ENCODE peak calls at places on chromosomes 2 and 18, in four cellular contexts. V, R, P and T are unnamed samples.

GRCh38 chr2:197969391-197969893 is 165.0 kb downstream of the PLCL1 start:
- DNase-seq in V (no peak), R (no peak), P (no peak), T (no peak)

GRCh38 chr18:10230072-10230471 is 224.4 kb upstream of the APCDD1 start:
- DNase-seq in V (no peak), R (no peak), P (peak; percentile 40), T (no peak)

GRCh38 chr2:130814931-130815680 is 21.6 kb upstream of the ARHGEF4 start:
- DNase-seq in V (no peak), R (no peak), P (no peak), T (no peak)

GRCh38 chr18:49839012-49839411 is 25.7 kb upstream of the ACAA2 start:
- DNase-seq in V (no peak), R (no peak), P (peak; percentile 39), T (no peak)

GRCh38 chr2:9341351-9341887 is 81.9 kb downstream of the ITGB1BP1 start:
- DNase-seq in V (no peak), R (no peak), P (no peak), T (no peak)

GRCh38 chr2:71941731-71942575 is 205.7 kb downstream of the CYP26B1 start:
- DNase-seq in V (no peak), R (no peak), P (no peak), T (no peak)

GRCh38 chr2:238868616-238869292 is 20.9 kb downstream of the TWIST2 start:
- DNase-seq in V (no peak), R (peak; percentile 65), P (peak; percentile 90), T (peak; percentile 90)

GRCh38 chr18:5895300-5895885 is at the start of gene TMEM200C:
- DNase-seq in V (no peak), R (no peak), P (no peak), T (peak; percentile 88)

GRCh38 chr2:22215517-22215916 is 1091.7 kb downstream of the TDRD15 start:
- DNase-seq in V (no peak), R (no peak), P (no peak), T (no peak)

GRCh38 chr2:157497603-157498314 is 53.9 kb upstream of the CYTIP start:
- DNase-seq in V (no peak), R (no peak), P (peak; percentile 32), T (no peak)

GRCh38 chr2:1611886-1612285 is 132.4 kb downstream of the PXDN start:
- DNase-seq in V (no peak), R (no peak), P (no peak), T (no peak)

GRCh38 chr2:27832396-27832795 is 57.8 kb downstream of the RBKS start:
- DNase-seq in V (no peak), R (no peak), P (no peak), T (no peak)

GRCh38 chr2:143577489-143577888 is 448.3 kb downstream of the ARHGAP15 start:
- DNase-seq in V (no peak), R (no peak), P (no peak), T (no peak)

GRCh38 chr18:21117385-21118135 is 5.9 kb upstream of the ROCK1 start:
- DNase-seq in V (no peak), R (no peak), P (no peak), T (no peak)

GRCh38 chr2:205903549-205904129 is 182.3 kb downstream of the INO80D start:
- DNase-seq in V (no peak), R (no peak), P (peak; percentile 67), T (no peak)

GRCh38 chr2:238731961-238732360 is 115.9 kb upstream of the TWIST2 start:
- DNase-seq in V (no peak), R (no peak), P (no peak), T (no peak)

DNA sequence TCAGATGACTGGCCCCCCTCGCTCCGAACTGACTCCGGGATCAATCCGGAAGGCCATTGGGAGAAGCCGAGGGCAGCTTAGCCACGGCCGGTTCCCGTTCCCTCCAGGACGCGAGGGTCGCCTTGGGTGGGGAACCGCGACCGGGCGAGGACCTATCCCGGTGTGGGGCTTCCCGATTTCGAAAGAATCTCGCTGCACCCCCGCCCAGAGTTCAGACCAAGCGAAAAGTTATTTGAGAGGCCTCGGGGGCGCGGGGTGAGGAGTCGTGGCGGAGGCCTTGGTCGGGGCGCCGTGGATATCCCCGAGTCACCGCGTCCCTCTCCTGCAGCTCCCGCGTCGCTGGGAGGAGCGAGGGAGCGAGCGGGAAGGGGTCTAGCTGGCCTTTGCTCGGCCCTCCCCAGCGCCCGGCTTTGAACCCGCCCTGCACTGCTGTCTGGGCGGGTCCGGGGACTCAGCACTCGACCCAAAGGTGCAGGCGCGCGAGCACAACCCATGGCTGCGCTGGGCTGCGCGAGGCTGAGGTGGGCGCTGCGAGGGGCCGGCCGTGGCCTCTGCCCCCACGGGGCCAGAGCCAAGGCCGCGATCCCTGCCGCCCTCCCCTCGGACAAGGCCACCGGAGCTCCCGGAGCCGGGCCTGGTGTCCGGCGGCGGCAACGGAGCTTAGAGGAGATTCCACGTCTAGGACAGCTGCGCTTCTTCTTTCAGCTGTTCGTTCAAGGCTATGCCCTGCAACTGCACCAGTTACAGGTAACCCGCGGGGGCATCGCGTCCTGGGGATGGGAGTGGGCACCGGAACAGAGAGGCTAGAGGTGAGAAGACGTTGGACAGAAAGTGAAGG is at the start of gene CYP27A1:
- DNase-seq in V (no peak), R (peak; percentile 49), P (no peak), T (peak; percentile 78)
- TF ChIP-seq POLR2A in V (no peak), R (peak; percentile 49), P (no peak), T (peak; percentile 28)

GRCh38 chr18:41075212-41075611 is 879.8 kb upstream of the PIK3C3 start:
- DNase-seq in V (no peak), R (no peak), P (peak; percentile 1), T (no peak)
- TF ChIP-seq EP300 in V (no peak), R (no peak), P (no peak), T (no peak)

GRCh38 chr18:32674491-32674890 is 98.3 kb downstream of the KLHL14 start:
- DNase-seq in V (no peak), R (no peak), P (peak; percentile 17), T (no peak)

GRCh38 chr18:32683044-32683443 is 89.8 kb downstream of the KLHL14 start:
- DNase-seq in V (no peak), R (no peak), P (no peak), T (no peak)

DNA sequence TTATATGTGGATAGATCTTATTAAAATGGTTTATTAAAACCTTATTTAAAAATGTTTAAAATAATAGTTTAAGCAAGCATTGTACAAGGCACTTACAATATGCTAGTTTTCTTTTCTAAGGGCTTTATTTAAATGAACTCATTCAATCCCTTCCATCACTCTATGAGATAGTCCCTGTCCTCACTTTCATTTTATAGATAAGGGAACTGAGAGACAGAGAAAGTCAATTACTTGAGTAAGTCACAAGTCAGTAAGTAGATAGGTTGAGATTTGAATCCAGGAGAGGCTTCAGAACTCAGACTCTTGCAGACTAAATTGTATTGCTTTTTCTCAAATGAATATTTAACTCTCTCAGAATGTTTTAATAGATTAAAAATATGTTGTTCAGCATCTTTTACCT is 95.2 kb downstream of the KLHL14 start:
- DNase-seq in V (no peak), R (no peak), P (no peak), T (no peak)
- TF ChIP-seq POLR2A in V (no peak), R (no peak), P (no peak), T (no peak)

GRCh38 chr2:44929680-44930273 is 11.7 kb upstream of the SIX3 start:
- DNase-seq in V (no peak), R (no peak), P (no peak), T (no peak)
- TF ChIP-seq EP300 in V (no peak), R (no peak), P (no peak), T (no peak)

DNA sequence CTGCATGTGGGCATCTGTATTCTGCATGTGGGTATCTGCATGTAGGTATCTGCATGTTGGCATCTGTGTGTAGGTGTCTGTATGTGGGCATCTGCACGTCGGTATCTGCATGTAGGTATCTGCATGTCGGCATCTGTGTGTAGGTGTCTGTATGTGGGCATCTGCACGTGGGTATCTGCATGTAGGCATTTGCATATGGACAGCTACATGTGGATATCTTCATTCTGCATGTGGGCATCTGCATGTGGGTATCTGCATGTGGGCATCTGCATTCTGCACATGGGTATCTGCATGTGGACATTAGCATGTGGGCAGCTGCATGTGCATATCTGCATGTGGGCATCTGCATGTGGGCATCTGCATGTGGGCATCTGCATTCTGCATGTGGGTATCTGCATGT is 537.4 kb downstream of the RNF144A start:
- DNase-seq in V (no peak), R (no peak), P (no peak), T (no peak)
- TF ChIP-seq POLR2A in V (no peak), R (no peak), P (no peak), T (no peak)

GRCh38 chr18:269480-270090 is 1.7 kb upstream of the THOC1 start:
- DNase-seq in V (no peak), R (no peak), P (no peak), T (no peak)

GRCh38 chr18:273525-273924 is 5.7 kb upstream of the THOC1 start:
- DNase-seq in V (no peak), R (no peak), P (no peak), T (no peak)

GRCh38 chr18:267380-267687 is 513 bp downstream of the THOC1 start:
- DNase-seq in V (no peak), R (no peak), P (peak; percentile 32), T (no peak)

GRCh38 chr18:272650-273049 is 4.8 kb upstream of the THOC1 start:
- DNase-seq in V (no peak), R (no peak), P (no peak), T (no peak)

DNA sequence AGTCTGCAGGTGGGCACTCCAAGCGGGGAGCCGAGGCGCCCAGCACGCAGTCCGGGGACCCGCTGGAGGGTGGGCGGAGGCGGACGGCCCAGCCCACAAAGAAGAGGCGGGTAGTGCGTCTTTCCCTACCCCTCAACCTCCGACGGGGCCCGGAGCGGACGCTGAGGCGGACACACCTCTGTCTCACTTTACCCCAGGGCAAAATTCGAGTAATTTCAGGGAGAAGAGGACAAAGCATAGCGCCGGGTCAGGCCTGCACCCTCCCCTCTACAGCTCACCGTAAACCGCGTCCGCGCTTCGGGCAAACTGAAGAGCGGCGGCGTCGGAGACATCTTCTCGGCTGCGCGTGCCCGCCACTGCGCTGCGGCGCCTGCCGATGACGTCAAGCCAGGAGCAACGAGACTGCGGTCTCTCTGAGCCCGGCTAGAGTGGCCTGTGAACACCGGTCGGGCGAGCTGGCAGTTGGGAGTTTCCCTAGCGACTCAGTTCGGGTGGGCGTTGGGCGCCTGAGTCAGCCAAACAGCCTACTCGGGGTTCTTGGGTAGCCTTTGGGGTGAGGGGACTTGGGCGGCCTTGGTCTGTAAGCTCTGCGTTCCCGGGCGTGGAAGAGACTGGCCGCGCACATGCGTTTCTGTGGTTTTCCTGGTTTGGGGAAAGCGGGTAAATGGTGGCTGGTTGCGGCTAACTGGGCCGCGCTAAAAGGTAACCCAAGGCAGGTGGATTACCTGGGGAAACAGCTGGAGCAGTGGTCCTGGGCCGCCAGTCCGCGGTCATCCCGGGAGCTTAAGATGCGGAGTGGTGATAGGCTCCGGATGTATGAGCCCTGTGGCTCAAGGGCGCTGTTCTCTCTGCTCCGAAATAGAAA is at the start of gene THOC1:
- DNase-seq in V (peak; percentile 70), R (peak; percentile 82), P (peak; percentile 89), T (peak; percentile 95)
- TF ChIP-seq EP300 in V (peak; percentile 54), R (peak; percentile 69), P (no peak), T (no peak)